ENCODE peak calls at places on chromosomes 12 and 14, in six cellular contexts. N, R, C, M, V and X are unnamed samples. For H3K36me3, the result is how much of the 10 kb centered on the place peaks cover.

GRCh38 chr12:29176951-29177350 is 27.9 kb downstream of the FAR2 start:
- DNase-seq in N (no peak), R (peak), C (peak), M (no peak), V (no peak), X (no peak)

GRCh38 chr12:124588689-124589318 is 21.4 kb upstream of the NCOR2 start:
- DNase-seq in N (no peak), R (peak), C (peak), M (peak), V (no peak), X (no peak)

GRCh38 chr14:34628681-34629135 is 1.2 kb downstream of the SNX6 start:
- DNase-seq in N (no peak), R (peak), C (peak), M (no peak), V (no peak), X (no peak)

GRCh38 chr14:87995500-87996275 is 2.7 kb upstream of the GALC start:
- DNase-seq in N (no peak), R (no peak), C (peak), M (peak), V (no peak), X (peak)

GRCh38 chr12:101414533-101415119 is 7.1 kb upstream of the ARL1 start:
- DNase-seq in N (peak), R (peak), C (peak), M (peak), V (no peak), X (peak)

GRCh38 chr14:96586921-96587822 is 85.0 kb downstream of the PAPOLA start:
- DNase-seq in N (no peak), R (no peak), C (no peak), M (no peak), V (no peak), X (no peak)

GRCh38 chr14:55589171-55589570 is 9.2 kb downstream of the KTN1 start:
- DNase-seq in N (no peak), R (no peak), C (no peak), M (no peak), V (no peak), X (no peak)

GRCh38 chr14:37329189-37330001 is 131.7 kb downstream of the MIPOL1 start:
- DNase-seq in N (no peak), R (no peak), C (no peak), M (no peak), V (no peak), X (no peak)

GRCh38 chr14:55965851-55966250 is 152.4 kb upstream of the PELI2 start:
- DNase-seq in N (no peak), R (no peak), C (no peak), M (no peak), V (no peak), X (no peak)

GRCh38 chr14:99821519-99822165 is 28.4 kb downstream of the EML1 start:
- DNase-seq in N (no peak), R (peak), C (peak), M (no peak), V (no peak), X (no peak)

GRCh38 chr14:64947710-64948611 is 5.4 kb upstream of the GPX2 start:
- DNase-seq in N (no peak), R (no peak), C (no peak), M (no peak), V (no peak), X (no peak)

GRCh38 chr12:49609875-49610154 is 4.4 kb upstream of the FAM186B start:
- DNase-seq in N (no peak), R (peak), C (peak), M (peak), V (no peak), X (peak)

GRCh38 chr14:61615743-61616523 is 79.4 kb upstream of the HIF1A start:
- DNase-seq in N (no peak), R (no peak), C (no peak), M (peak), V (no peak), X (no peak)

GRCh38 chr12:85825751-85826150 is 10.5 kb downstream of the RASSF9 start:
- DNase-seq in N (no peak), R (no peak), C (no peak), M (no peak), V (no peak), X (no peak)

GRCh38 chr14:69055125-69055524 is 76.0 kb upstream of the ACTN1 start:
- DNase-seq in N (no peak), R (peak), C (peak), M (peak), V (no peak), X (no peak)

GRCh38 chr12:104672096-104672445 is 215.3 kb downstream of the CHST11 start:
- DNase-seq in N (no peak), R (no peak), C (no peak), M (no peak), V (no peak), X (no peak)

GRCh38 chr12:102548543-102548942 is 68.2 kb upstream of the IGF1 start:
- DNase-seq in N (no peak), R (no peak), C (no peak), M (no peak), V (no peak), X (peak)

GRCh38 chr14:38207830-38208815 is at the start of gene SSTR1:
- DNase-seq in N (peak), R (no peak), C (peak), M (no peak), V (no peak), X (no peak)

GRCh38 chr12:24398605-24399004 is 449.1 kb upstream of the SOX5 start:
- DNase-seq in N (no peak), R (peak), C (no peak), M (no peak), V (no peak), X (no peak)

GRCh38 chr12:33251548-33251947 is 188.1 kb downstream of the SYT10 start:
- DNase-seq in N (no peak), R (no peak), C (no peak), M (no peak), V (no peak), X (no peak)

GRCh38 chr14:61033851-61034250 is 52.8 kb downstream of the SLC38A6 start:
- DNase-seq in N (no peak), R (peak), C (no peak), M (no peak), V (no peak), X (no peak)

GRCh38 chr12:124698998-124699305 is 131.5 kb upstream of the NCOR2 start:
- DNase-seq in N (no peak), R (no peak), C (no peak), M (no peak), V (no peak), X (no peak)

GRCh38 chr14:85574849-85575616 is 45.1 kb downstream of the FLRT2 start:
- DNase-seq in N (no peak), R (no peak), C (no peak), M (no peak), V (no peak), X (peak)

GRCh38 chr14:63745272-63745671 is 17.4 kb upstream of the SGPP1 start:
- DNase-seq in N (no peak), R (no peak), C (no peak), M (no peak), V (no peak), X (no peak)

GRCh38 chr14:35365130-35366047 is 39.2 kb downstream of the NFKBIA start:
- DNase-seq in N (no peak), R (peak), C (peak), M (peak), V (no peak), X (peak)

GRCh38 chr14:23306412-23307145 is at the start of gene BCL2L2:
- DNase-seq in N (peak), R (peak), C (peak), M (peak), V (peak), X (peak)

GRCh38 chr12:45789025-45789424 is 59.5 kb downstream of the ARID2 start:
- DNase-seq in N (no peak), R (peak), C (peak), M (peak), V (no peak), X (no peak)

GRCh38 chr14:91158091-91158790 is 44.4 kb downstream of the DGLUCY start:
- DNase-seq in N (no peak), R (no peak), C (no peak), M (peak), V (no peak), X (no peak)

GRCh38 chr14:91163316-91163715 is 49.4 kb downstream of the DGLUCY start:
- DNase-seq in N (no peak), R (no peak), C (no peak), M (no peak), V (no peak), X (no peak)

GRCh38 chr14:91155626-91156089 is 41.8 kb downstream of the DGLUCY start:
- DNase-seq in N (no peak), R (no peak), C (no peak), M (no peak), V (no peak), X (no peak)

GRCh38 chr14:91159906-91160305 is 46.0 kb downstream of the DGLUCY start:
- DNase-seq in N (no peak), R (no peak), C (no peak), M (peak), V (no peak), X (peak)

GRCh38 chr14:91159182-91159581 is 45.3 kb downstream of the DGLUCY start:
- DNase-seq in N (no peak), R (no peak), C (no peak), M (peak), V (no peak), X (no peak)
- H3K36me3 ChIP-seq in N (half or more), R (under half), C (half or more), M (under half), V (under half), X (under half)

GRCh38 chr12:40168001-40168400 is 56.8 kb upstream of the LRRK2 start:
- DNase-seq in N (no peak), R (no peak), C (no peak), M (no peak), V (no peak), X (no peak)
- H4K8ac ChIP-seq in N (no peak), R (no peak), C (no peak), M (no peak), V (no peak), X (no peak)

DNA sequence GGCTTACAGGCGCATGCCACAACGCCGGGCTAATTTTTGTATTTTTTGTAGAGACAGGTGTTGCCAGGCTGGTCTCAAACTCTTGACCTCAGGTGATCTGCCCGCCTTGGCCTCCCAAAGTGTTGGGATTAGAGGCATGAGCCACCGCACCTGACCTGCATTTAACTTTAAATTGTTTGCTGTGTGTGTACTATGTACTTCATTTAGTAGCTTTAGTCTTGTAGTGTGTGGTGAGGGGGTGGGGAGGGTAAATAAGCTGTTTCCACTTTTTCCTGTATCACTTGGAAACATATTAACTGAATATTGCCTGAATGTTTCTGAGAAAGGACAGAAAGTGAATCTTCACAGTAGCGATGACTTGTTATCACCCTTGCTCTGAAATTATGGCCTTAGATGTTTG is 8.5 kb downstream of the DLST start:
- DNase-seq in N (no peak), R (no peak), C (no peak), M (no peak), V (no peak), X (no peak)
- H3K36me3 ChIP-seq in N (half or more), R (under half), C (half or more), M (under half), V (under half), X (under half)

GRCh38 chr12:31387466-31387865 is 61.5 kb upstream of the SINHCAF start:
- DNase-seq in N (peak), R (no peak), C (no peak), M (no peak), V (no peak), X (peak)
- H4K8ac ChIP-seq in N (no peak), R (no peak), C (no peak), M (no peak), V (peak), X (no peak)

DNA sequence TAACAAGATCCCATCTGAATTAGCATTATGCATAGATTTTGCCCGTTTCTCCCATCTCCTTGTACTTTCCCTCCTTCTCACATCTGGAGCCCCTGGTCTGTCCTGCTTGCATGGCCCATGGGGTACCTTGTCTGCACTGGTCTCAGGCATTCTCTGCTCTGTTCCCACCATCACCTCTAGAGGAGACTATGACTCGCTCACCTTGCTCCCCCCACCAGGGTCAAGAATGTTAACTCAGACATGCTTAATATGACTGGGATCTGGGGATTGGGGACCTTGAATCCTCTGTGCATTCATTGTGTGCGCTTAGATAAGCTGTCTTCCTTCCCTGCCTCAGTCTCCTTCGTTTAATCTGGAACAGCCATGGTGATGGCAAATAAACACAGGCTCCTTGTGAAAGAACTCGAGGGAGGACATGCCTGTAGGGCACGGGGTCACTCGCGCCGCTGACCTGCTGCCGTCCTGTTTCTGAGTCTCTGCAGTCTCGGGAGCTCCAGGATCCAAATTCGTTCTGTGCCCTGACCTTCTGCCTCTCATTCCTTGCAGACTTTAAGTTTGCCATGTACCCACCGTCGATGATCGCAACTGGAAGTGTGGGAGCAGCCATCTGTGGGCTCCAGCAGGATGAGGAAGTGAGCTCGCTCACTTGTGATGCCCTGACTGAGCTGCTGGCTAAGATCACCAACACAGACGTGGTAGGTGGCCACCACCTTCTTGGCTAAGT is 14.9 kb downstream of the CCND2 start:
- DNase-seq in N (no peak), R (no peak), C (no peak), M (no peak), V (no peak), X (no peak)
- H3K36me3 ChIP-seq in N (half or more), R (under half), C (half or more), M (half or more), V (under half), X (under half)